ENCODE peak calls at places on chromosomes 3 and 15, in eight cellular contexts. H is OCI-LY7; F is effector memory CD4-positive, alpha-beta T cell; N is CD8-positive, alpha-beta memory T cell; A is AG04450; S is GM23248; R is neuronal stem cell; X is Panc1. P is an unnamed sample.

GRCh38 chr3:118760611-118761606 is 273.7 kb downstream of the IGSF11 start:
- DNase-seq in S (no peak), A (no peak), X (no peak), N (no peak), R (no peak), F (no peak), H (no peak), P (no peak)

GRCh38 chr3:61872077-61872706 is 310.8 kb downstream of the PTPRG start:
- DNase-seq in F (no peak), A (no peak), N (no peak), H (no peak), X (no peak), R (no peak), S (no peak), P (no peak)

GRCh38 chr3:188394588-188394987 is 240.6 kb downstream of the LPP start:
- DNase-seq in N (no peak), S (no peak), H (no peak), X (no peak), R (no peak), A (no peak), F (no peak), P (no peak)

GRCh38 chr3:123941150-123941941 is 19.7 kb downstream of the CCDC14 start:
- DNase-seq in X (no peak), S (peak), H (no peak), F (no peak), A (no peak), R (no peak), N (no peak), P (no peak)

GRCh38 chr3:196754215-196754937 is 14.7 kb downstream of the PAK2 start:
- DNase-seq in H (no peak), R (no peak), F (no peak), S (no peak), X (no peak), N (no peak), A (no peak), P (no peak)

GRCh38 chr15:78810377-78811123 is 714 bp downstream of the ADAMTS7 start:
- DNase-seq in A (no peak), F (no peak), N (peak), H (no peak), S (peak), X (no peak), R (peak), P (peak)

GRCh38 chr15:71785996-71786395 is 24.4 kb upstream of the NR2E3 start:
- DNase-seq in A (no peak), F (no peak), S (no peak), N (no peak), H (no peak), X (no peak), R (no peak), P (no peak)

GRCh38 chr3:188472331-188472730 is 318.4 kb downstream of the LPP start:
- DNase-seq in S (peak), X (no peak), H (no peak), F (no peak), N (no peak), A (no peak), R (no peak), P (no peak)

GRCh38 chr3:98574157-98574556 is 19.3 kb downstream of the CPOX start:
- DNase-seq in N (no peak), R (no peak), S (no peak), F (no peak), H (no peak), X (no peak), A (no peak), P (no peak)

GRCh38 chr3:149936812-149937230 is 33.9 kb downstream of the PFN2 start:
- DNase-seq in S (peak), N (peak), R (peak), A (no peak), X (peak), F (peak), H (peak), P (peak)

DNA sequence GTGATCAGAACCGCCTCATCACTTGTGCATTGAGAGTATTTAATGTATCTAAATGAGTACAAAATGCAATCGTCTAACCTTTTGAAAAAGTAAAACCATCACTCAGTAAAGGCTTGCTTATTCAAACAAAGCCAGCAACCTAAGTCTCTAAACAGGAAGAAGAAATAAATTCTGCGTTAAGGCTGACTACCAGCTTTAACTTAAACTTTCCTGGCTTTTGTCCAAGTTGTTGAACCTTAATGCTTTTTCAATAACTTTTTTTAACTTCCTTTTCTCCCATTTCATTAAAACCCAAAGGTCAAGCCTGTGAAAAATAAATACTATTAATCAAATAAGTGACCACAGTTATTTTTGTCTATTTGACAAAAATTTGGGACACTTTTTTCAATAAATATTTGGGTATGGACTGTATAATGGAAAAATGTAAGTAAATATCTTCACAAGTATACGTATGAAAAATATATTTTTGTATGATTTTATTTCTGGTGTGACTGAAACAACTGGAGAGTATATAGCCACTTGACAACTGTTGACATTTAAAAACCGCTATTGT is 2.7 kb downstream of the KLHL24 start:
- DNase-seq in S (no peak), A (no peak), N (no peak), H (peak), X (no peak), F (no peak), R (no peak), P (no peak)
- H3K27ac ChIP-seq in S (no peak), A (no peak), N (no peak), H (peak), X (peak), F (no peak), R (no peak), P (no peak)

GRCh38 chr3:70180664-70181063 is 131.8 kb downstream of the MDFIC2 start:
- DNase-seq in R (no peak), S (no peak), H (no peak), N (no peak), A (no peak), F (no peak), X (no peak), P (no peak)

GRCh38 chr3:70184105-70184504 is 128.3 kb downstream of the MDFIC2 start:
- DNase-seq in R (no peak), N (no peak), F (no peak), A (no peak), H (no peak), S (no peak), X (no peak), P (no peak)

GRCh38 chr3:70185661-70186060 is 126.8 kb downstream of the MDFIC2 start:
- DNase-seq in H (no peak), R (no peak), S (no peak), F (no peak), N (no peak), A (no peak), X (no peak), P (no peak)

GRCh38 chr3:70186221-70186620 is 126.2 kb downstream of the MDFIC2 start:
- DNase-seq in A (no peak), X (no peak), F (no peak), N (no peak), S (no peak), R (no peak), H (no peak), P (no peak)
- H3K27ac ChIP-seq in A (no peak), X (no peak), F (no peak), N (no peak), S (no peak), R (no peak), H (no peak), P (no peak)

DNA sequence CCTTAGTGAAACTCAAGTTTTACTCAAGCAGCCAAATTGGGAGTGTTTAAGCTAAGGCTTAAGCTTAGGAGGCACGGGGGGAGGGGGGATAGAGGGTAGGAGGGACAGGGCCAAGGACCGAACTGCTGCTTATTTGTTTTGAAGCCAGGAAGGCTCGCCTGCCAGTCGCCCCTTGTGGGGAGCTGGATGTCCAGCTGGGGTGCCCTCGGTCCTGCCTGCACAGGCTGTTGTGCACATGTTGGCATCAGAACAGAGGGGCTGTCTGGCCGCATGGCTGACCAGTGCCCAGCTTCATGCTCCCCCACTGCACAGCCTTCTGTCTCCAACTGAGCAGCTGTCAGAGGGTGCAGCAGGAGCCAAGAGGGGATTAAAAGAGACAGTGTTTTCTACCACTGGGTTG is 53.4 kb downstream of the BOC start:
- DNase-seq in R (no peak), H (no peak), S (no peak), N (no peak), X (no peak), F (no peak), A (no peak), P (no peak)
- H3K27ac ChIP-seq in R (peak), H (no peak), S (no peak), N (no peak), X (no peak), F (no peak), A (no peak), P (no peak)

GRCh38 chr3:71499477-71499876 is 84.1 kb downstream of the FOXP1 start:
- DNase-seq in A (no peak), H (no peak), S (no peak), R (no peak), N (no peak), X (no peak), F (no peak), P (no peak)

GRCh38 chr3:71500696-71501095 is 82.8 kb downstream of the FOXP1 start:
- DNase-seq in H (no peak), R (no peak), S (no peak), N (no peak), F (no peak), X (no peak), A (no peak), P (no peak)

GRCh38 chr3:71504250-71505036 is 79.1 kb downstream of the FOXP1 start:
- DNase-seq in N (no peak), R (no peak), A (peak), H (no peak), F (no peak), S (peak), X (no peak), P (peak)

GRCh38 chr3:71503525-71504249 is 79.8 kb downstream of the FOXP1 start:
- DNase-seq in X (no peak), F (no peak), H (no peak), R (no peak), A (no peak), S (peak), N (no peak), P (peak)

DNA sequence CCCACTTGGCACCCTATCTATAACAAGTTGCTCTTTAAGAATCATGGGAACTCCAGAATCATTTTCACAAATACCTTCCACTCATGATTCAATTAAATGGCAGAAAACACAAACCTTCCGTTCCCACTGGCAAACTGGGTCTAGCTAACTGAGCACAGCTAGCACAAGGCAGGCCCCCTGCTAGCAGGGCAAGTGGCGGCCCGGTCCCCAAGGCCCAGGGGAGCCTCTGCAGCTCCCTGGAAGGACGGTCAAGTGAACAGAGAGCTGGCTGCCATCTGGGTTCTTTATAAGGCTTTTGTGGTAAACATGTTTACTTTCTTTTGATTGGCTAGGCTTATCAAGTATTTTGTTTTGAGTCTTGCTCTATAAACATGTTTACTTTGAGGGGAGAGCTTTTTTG is 81.5 kb downstream of the FOXP1 start:
- DNase-seq in N (no peak), H (no peak), F (no peak), R (no peak), A (no peak), S (no peak), X (no peak), P (no peak)
- H3K27ac ChIP-seq in N (no peak), H (no peak), F (no peak), R (no peak), A (no peak), S (peak), X (no peak), P (no peak)

DNA sequence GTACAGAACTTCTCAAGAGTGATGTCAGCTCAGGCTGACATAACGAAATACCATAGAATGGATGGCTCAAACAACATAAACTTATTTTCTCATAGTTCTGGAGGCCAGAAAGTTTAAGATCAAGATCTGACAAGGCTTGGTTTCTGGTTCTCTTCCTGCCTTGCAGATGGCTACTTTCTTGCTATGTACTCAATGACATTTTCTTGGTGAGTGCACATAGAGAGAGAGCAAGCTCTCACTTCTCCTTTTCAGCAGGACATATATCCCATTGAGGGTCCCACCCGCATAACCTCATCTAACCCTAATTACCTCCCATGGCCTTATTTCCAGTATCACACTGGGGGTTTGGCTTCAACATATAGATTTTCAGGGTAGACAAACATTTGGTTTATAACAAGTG is 1072.1 kb downstream of the PLOD2 start:
- DNase-seq in N (no peak), H (peak), F (no peak), S (no peak), R (no peak), X (no peak), A (no peak), P (no peak)
- H3K27ac ChIP-seq in N (no peak), H (no peak), F (no peak), S (no peak), R (no peak), X (no peak), A (no peak), P (no peak)

GRCh38 chr15:68812596-68813548 is 7.8 kb downstream of the ANP32A start:
- DNase-seq in F (no peak), H (no peak), S (peak), A (no peak), R (no peak), N (no peak), X (no peak), P (no peak)

GRCh38 chr15:68814596-68814995 is 6.1 kb downstream of the ANP32A start:
- DNase-seq in S (no peak), F (no peak), X (no peak), H (no peak), R (no peak), N (no peak), A (no peak), P (no peak)

GRCh38 chr15:68809517-68809916 is 11.2 kb downstream of the ANP32A start:
- DNase-seq in A (no peak), X (no peak), N (no peak), F (no peak), H (no peak), S (no peak), R (no peak), P (no peak)

GRCh38 chr15:68808770-68809169 is 11.9 kb downstream of the ANP32A start:
- DNase-seq in X (no peak), S (no peak), H (no peak), N (no peak), R (no peak), A (no peak), F (no peak), P (no peak)

DNA sequence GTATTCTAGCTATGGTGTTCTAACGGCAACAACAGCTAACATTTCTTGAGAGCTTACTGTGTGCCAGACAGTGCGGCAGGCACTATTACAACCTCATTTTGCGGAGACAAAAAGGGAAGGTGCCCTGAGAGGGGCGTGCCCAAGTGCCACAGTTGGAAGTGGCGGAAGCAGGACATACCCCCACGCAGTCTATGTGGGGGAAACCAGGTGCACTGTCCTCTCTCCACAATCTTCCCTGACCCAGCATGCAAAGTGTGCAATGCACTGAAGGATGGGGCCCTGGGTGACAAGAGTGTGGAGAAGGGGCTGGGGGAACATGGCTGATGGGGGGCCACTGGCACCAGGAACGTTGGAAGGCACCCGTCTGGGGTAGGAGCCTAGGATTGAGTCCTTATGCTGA is 8.6 kb downstream of the ANP32A start:
- DNase-seq in F (no peak), N (no peak), X (no peak), R (no peak), A (no peak), H (no peak), S (no peak), P (no peak)
- H3K27ac ChIP-seq in F (no peak), N (no peak), X (no peak), R (no peak), A (no peak), H (no peak), S (peak), P (no peak)

DNA sequence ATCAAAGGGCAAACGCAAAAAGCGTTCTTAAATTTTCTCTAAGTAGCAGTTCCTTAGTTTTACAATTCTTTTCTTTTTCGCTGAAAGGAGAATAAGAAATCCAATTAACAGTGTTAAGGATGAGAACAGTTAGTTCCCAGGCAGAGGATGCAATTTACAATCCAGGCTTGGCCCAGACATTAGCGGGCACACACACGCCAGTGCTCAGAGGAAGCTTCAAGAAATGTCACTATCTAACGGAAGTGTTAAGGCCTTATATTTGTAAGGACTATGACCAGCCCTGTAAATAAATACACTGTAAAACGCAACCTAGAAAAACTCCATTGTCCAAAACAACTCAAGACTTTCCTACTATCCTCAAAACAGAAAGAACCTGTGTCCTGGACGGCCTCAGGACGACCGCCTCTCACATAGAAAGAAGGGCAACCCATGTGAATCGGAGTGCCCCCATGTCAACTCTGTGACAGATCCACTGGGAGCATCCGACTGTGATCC is 1.3 kb downstream of the ACAP2 start:
- DNase-seq in X (no peak), A (no peak), F (no peak), H (peak), S (peak), R (peak), N (no peak), P (no peak)
- H3K27ac ChIP-seq in X (peak), A (peak), F (peak), H (peak), S (peak), R (no peak), N (peak), P (peak)

P was measured in mammary epithelial cell.